ENCODE peak calls at places on chromosomes 12 and 14, in five cellular contexts. S is ELF-1, O is left ventricle myocardium superior, K is fibroblast of mammary gland, U is ACHN. F is an unnamed sample.

GRCh38 chr14:68695871-68696665 is 96.8 kb downstream of the ZFP36L1 start:
- DNase-seq in O (no peak), K (no peak), S (no peak), U (no peak), F (no peak)

GRCh38 chr12:124422570-124423523 is 128.0 kb downstream of the RFLNA start:
- DNase-seq in U (no peak), O (peak; percentile 95), K (peak; percentile 94), S (peak; percentile 65), F (peak; percentile 94)

GRCh38 chr12:112418248-112418595 is 525 bp upstream of the PTPN11 start:
- DNase-seq in S (no peak), O (no peak), K (no peak), U (peak; percentile 65), F (no peak)

GRCh38 chr14:88482524-88482923 is 72.3 kb downstream of the PTPN21 start:
- DNase-seq in U (no peak), K (no peak), O (no peak), S (no peak), F (no peak)

GRCh38 chr12:130948136-130948535 is 5.6 kb upstream of the ADGRD1 start:
- DNase-seq in K (no peak), S (peak; percentile 67), U (no peak), O (no peak), F (no peak)

GRCh38 chr12:57770734-57771133 is 1.2 kb downstream of the METTL1 start:
- DNase-seq in S (no peak), O (no peak), U (no peak), K (no peak), F (no peak)

GRCh38 chr12:90943248-90943647 is 11.7 kb downstream of the CCER1 start:
- DNase-seq in U (no peak), O (no peak), K (peak; percentile 25), S (no peak), F (no peak)

GRCh38 chr12:129200576-129200975 is 347.3 kb downstream of the GLT1D1 start:
- DNase-seq in S (no peak), O (no peak), K (no peak), U (no peak), F (no peak)

GRCh38 chr12:85923767-85924331 is 49.8 kb downstream of the NTS start:
- DNase-seq in K (peak; percentile 55), S (no peak), O (no peak), U (peak; percentile 48), F (peak; percentile 42)

GRCh38 chr14:99460793-99461192 is 19.9 kb downstream of the SETD3 start:
- DNase-seq in O (no peak), S (peak; percentile 85), U (no peak), K (no peak), F (peak; percentile 24)

GRCh38 chr14:60151715-60152114 is 13.5 kb downstream of the DHRS7 start:
- DNase-seq in U (peak; percentile 52), O (peak; percentile 77), S (no peak), K (peak; percentile 93), F (peak; percentile 67)